ENCODE peak calls at places on chromosomes 1 and 21, in ten cellular contexts. M is HCT116, P is prostate gland, D is ovary, T is IMR-90, Y is stomach, K is lower leg skin, A is A549, B is spleen, N is adrenal gland. U is an unnamed sample.

GRCh38 chr1:94721240-94721639 is 98.9 kb upstream of the SLC44A3 start:
- DNase-seq in M (no peak), P (no peak), D (no peak), T (no peak), Y (no peak), K (no peak), A (no peak), B (no peak), N (peak; percentile 20), U (no peak)

GRCh38 chr1:31866450-31866801 is 50.6 kb upstream of the SPOCD1 start:
- DNase-seq in M (no peak), P (no peak), D (no peak), T (no peak), Y (no peak), K (no peak), A (no peak), B (no peak), N (no peak), U (no peak)

GRCh38 chr1:70528591-70529333 is 117.7 kb downstream of the CTH start:
- DNase-seq in M (peak; percentile 12), P (peak; percentile 8), D (peak; percentile 42), T (peak; percentile 33), Y (no peak), K (no peak), A (peak; percentile 20), B (no peak), N (peak; percentile 28), U (no peak)

GRCh38 chr1:193325771-193326170 is 139.4 kb upstream of the B3GALT2 start:
- DNase-seq in M (no peak), P (no peak), D (no peak), T (peak; percentile 22), Y (no peak), K (no peak), A (no peak), B (no peak), N (no peak), U (no peak)

GRCh38 chr21:42414928-42415769 is 11.4 kb downstream of the UBASH3A start:
- DNase-seq in M (peak; percentile 63), P (no peak), D (no peak), T (peak; percentile 78), Y (peak; percentile 43), K (no peak), A (peak; percentile 78), B (peak; percentile 85), N (peak; percentile 53), U (peak; percentile 68)

GRCh38 chr1:118978914-118979701 is 9.0 kb downstream of the TBX15 start:
- DNase-seq in M (no peak), P (no peak), D (no peak), T (no peak), Y (no peak), K (no peak), A (no peak), B (no peak), N (no peak), U (no peak)

GRCh38 chr1:183595537-183595936 is 5.3 kb upstream of the NCF2 start:
- DNase-seq in M (no peak), P (no peak), D (no peak), T (no peak), Y (no peak), K (no peak), A (no peak), B (no peak), N (no peak), U (no peak)

GRCh38 chr21:41894922-41895557 is 15.9 kb upstream of the PRDM15 start:
- DNase-seq in M (no peak), P (no peak), D (no peak), T (peak; percentile 91), Y (no peak), K (no peak), A (no peak), B (no peak), N (no peak), U (no peak)

GRCh38 chr1:92367496-92367895 is 68.6 kb downstream of the RPAP2 start:
- DNase-seq in M (no peak), P (no peak), D (no peak), T (no peak), Y (no peak), K (no peak), A (no peak), B (no peak), N (no peak), U (no peak)

GRCh38 chr1:228004331-228004871 is 2.4 kb upstream of the WNT3A start:
- DNase-seq in M (peak; percentile 15), P (no peak), D (no peak), T (no peak), Y (peak; percentile 42), K (peak; percentile 81), A (peak; percentile 54), B (peak; percentile 57), N (no peak), U (peak; percentile 72)

GRCh38 chr1:228379666-228380065 is 27.0 kb downstream of the TRIM11 start:
- DNase-seq in M (no peak), P (no peak), D (peak; percentile 9), T (no peak), Y (no peak), K (peak; percentile 78), A (no peak), B (peak; percentile 64), N (peak; percentile 22), U (no peak)

GRCh38 chr1:118304722-118305344 is 119.8 kb upstream of the SPAG17 start:
- DNase-seq in M (no peak), P (no peak), D (no peak), T (no peak), Y (no peak), K (no peak), A (no peak), B (no peak), N (no peak), U (no peak)

GRCh38 chr1:36157115-36157903 is 1.3 kb downstream of the MAP7D1 start:
- DNase-seq in M (no peak), P (no peak), D (no peak), T (no peak), Y (no peak), K (peak; percentile 89), A (no peak), B (no peak), N (no peak), U (no peak)

GRCh38 chr21:37620401-37620800 is 253.8 kb downstream of the DYRK1A start:
- DNase-seq in M (no peak), P (no peak), D (no peak), T (no peak), Y (no peak), K (no peak), A (no peak), B (no peak), N (peak; percentile 31), U (no peak)

GRCh38 chr1:214990619-214991018 is 91.9 kb upstream of the KCNK2 start:
- DNase-seq in M (no peak), P (no peak), D (no peak), T (peak; percentile 99), Y (no peak), K (no peak), A (peak; percentile 2), B (no peak), N (no peak), U (peak; percentile 44)

GRCh38 chr1:154973344-154974085 is 966 bp upstream of the CKS1B start:
- DNase-seq in M (peak; percentile 97), P (peak; percentile 97), D (peak; percentile 99), T (peak; percentile 97), Y (peak; percentile 98), K (peak; percentile 100), A (peak; percentile 99), B (peak; percentile 97), N (peak; percentile 100), U (peak; percentile 58)
- TF ChIP-seq POLR2A in M (no peak), P (peak; percentile 83), D (peak; percentile 17), T (peak; percentile 87), Y (no peak), K (no peak), A (peak; percentile 23), B (no peak), N (peak; percentile 55), U (peak; percentile 53)

DNA sequence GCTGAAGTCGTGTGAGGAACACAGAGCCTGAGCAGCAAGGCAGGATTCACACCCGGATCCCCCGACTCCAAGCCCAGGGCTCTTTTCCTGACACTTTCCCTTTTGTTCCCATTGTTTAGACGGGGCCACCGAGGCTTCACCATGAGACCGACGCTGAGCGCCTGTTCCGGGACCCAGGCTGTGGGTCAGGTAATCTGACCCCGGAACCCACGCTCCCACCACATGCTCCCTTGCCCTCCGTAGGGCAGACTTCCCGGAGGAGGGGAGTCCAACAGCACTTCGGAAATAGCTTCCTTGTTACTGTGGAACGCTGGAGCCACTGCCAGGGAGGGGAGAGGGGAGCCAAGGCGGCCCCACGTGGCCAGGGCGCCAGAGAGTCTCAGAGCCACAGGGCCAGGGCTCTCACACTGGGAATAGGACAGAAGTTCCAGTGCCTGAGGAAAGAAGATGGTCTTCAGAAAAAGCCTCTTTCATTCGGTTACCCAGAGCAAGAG is 18.4 kb downstream of the RUNX3 start:
- DNase-seq in M (no peak), P (no peak), D (no peak), T (no peak), Y (no peak), K (no peak), A (no peak), B (no peak), N (no peak), U (no peak)
- TF ChIP-seq POLR2A in M (no peak), P (no peak), D (no peak), T (no peak), Y (no peak), K (no peak), A (no peak), B (no peak), N (no peak), U (no peak)

GRCh38 chr1:233655433-233655844 is 41.5 kb downstream of the KCNK1 start:
- DNase-seq in M (no peak), P (no peak), D (no peak), T (no peak), Y (no peak), K (no peak), A (no peak), B (no peak), N (no peak), U (no peak)
- TF ChIP-seq POLR2A in M (no peak), P (no peak), D (no peak), T (no peak), Y (no peak), K (no peak), A (no peak), B (no peak), N (no peak), U (no peak)

GRCh38 chr1:185317886-185318310 is 855 bp upstream of the IVNS1ABP start:
- DNase-seq in M (peak; percentile 47), P (peak; percentile 9), D (peak; percentile 48), T (no peak), Y (peak; percentile 55), K (peak; percentile 85), A (peak; percentile 42), B (peak; percentile 87), N (peak; percentile 51), U (peak; percentile 17)

GRCh38 chr1:185314416-185314815 is 2.6 kb downstream of the IVNS1ABP start:
- DNase-seq in M (no peak), P (no peak), D (no peak), T (no peak), Y (no peak), K (no peak), A (no peak), B (no peak), N (no peak), U (no peak)

GRCh38 chr1:185317034-185317885 is at the start of gene IVNS1ABP:
- DNase-seq in M (peak; percentile 85), P (peak; percentile 95), D (peak; percentile 93), T (peak; percentile 87), Y (peak; percentile 95), K (peak; percentile 99), A (peak; percentile 96), B (peak; percentile 98), N (peak; percentile 94), U (peak; percentile 95)

GRCh38 chr1:185315364-185316108 is 1.5 kb downstream of the IVNS1ABP start:
- DNase-seq in M (peak; percentile 7), P (no peak), D (no peak), T (no peak), Y (peak; percentile 78), K (no peak), A (no peak), B (no peak), N (no peak), U (no peak)

GRCh38 chr1:185316163-185317033 is 645 bp downstream of the IVNS1ABP start:
- DNase-seq in M (peak; percentile 63), P (peak; percentile 94), D (peak; percentile 97), T (peak; percentile 88), Y (peak; percentile 94), K (peak; percentile 98), A (peak; percentile 88), B (peak; percentile 98), N (peak; percentile 95), U (peak; percentile 70)
- TF ChIP-seq POLR2A in M (peak; percentile 28), P (peak; percentile 87), D (peak; percentile 62), T (peak; percentile 89), Y (no peak), K (no peak), A (no peak), B (no peak), N (peak; percentile 42), U (peak; percentile 66)